ENCODE peak calls at places on chromosomes 6 and 20, in six cellular contexts. One of them, this sample, is unnamed.

GRCh38 chr20:45933231-45934045 is 1.0 kb upstream of the PCIF1 start:
- DNase-seq in A549: peak
- DNase-seq in HepG2: peak
- DNase-seq in body of pancreas: peak
- DNase-seq in testis: peak
- DNase-seq in IMR-90: peak
- DNase-seq in this sample: peak

GRCh38 chr20:18304618-18305017 is 16.3 kb downstream of the ZNF133 start:
- DNase-seq in A549: peak
- DNase-seq in HepG2: no peak
- DNase-seq in body of pancreas: no peak
- DNase-seq in testis: no peak
- DNase-seq in IMR-90: no peak
- DNase-seq in this sample: no peak

GRCh38 chr6:45445749-45446454 is 68.2 kb upstream of the SUPT3H start:
- DNase-seq in A549: peak
- DNase-seq in HepG2: peak
- DNase-seq in body of pancreas: peak
- DNase-seq in testis: peak
- DNase-seq in IMR-90: peak
- DNase-seq in this sample: peak

GRCh38 chr6:127216821-127217789 is 49.6 kb upstream of the RNF146 start:
- DNase-seq in A549: no peak
- DNase-seq in HepG2: no peak
- DNase-seq in body of pancreas: no peak
- DNase-seq in testis: no peak
- DNase-seq in IMR-90: no peak
- DNase-seq in this sample: no peak

GRCh38 chr6:148438593-148438992 is 96.0 kb downstream of the SASH1 start:
- DNase-seq in A549: no peak
- DNase-seq in HepG2: no peak
- DNase-seq in body of pancreas: no peak
- DNase-seq in testis: no peak
- DNase-seq in IMR-90: peak
- DNase-seq in this sample: no peak

GRCh38 chr6:35402136-35402855 is 49.8 kb upstream of the FANCE start:
- DNase-seq in A549: no peak
- DNase-seq in HepG2: peak
- DNase-seq in body of pancreas: peak
- DNase-seq in testis: no peak
- DNase-seq in IMR-90: no peak
- DNase-seq in this sample: no peak

GRCh38 chr6:137863126-137863996 is 3.7 kb upstream of the TNFAIP3 start:
- DNase-seq in A549: no peak
- DNase-seq in HepG2: peak
- DNase-seq in body of pancreas: no peak
- DNase-seq in testis: no peak
- DNase-seq in IMR-90: peak
- DNase-seq in this sample: peak

GRCh38 chr6:10713962-10714361 is 8.9 kb upstream of the TMEM14C start:
- DNase-seq in A549: no peak
- DNase-seq in HepG2: no peak
- DNase-seq in body of pancreas: no peak
- DNase-seq in testis: no peak
- DNase-seq in IMR-90: no peak
- DNase-seq in this sample: no peak

GRCh38 chr20:58870293-58871014 is 17.9 kb downstream of the GNAS start:
- DNase-seq in A549: peak
- DNase-seq in HepG2: peak
- DNase-seq in body of pancreas: peak
- DNase-seq in testis: peak
- DNase-seq in IMR-90: peak
- DNase-seq in this sample: peak

GRCh38 chr6:6657085-6657819 is 68.7 kb downstream of the LY86 start:
- DNase-seq in A549: no peak
- DNase-seq in HepG2: no peak
- DNase-seq in body of pancreas: no peak
- DNase-seq in testis: peak
- DNase-seq in IMR-90: no peak
- DNase-seq in this sample: peak

GRCh38 chr20:63791497-63792156 is 39.4 kb downstream of the ZBTB46 start:
- DNase-seq in A549: no peak
- DNase-seq in HepG2: no peak
- DNase-seq in body of pancreas: no peak
- DNase-seq in testis: peak
- DNase-seq in IMR-90: no peak
- DNase-seq in this sample: no peak

GRCh38 chr6:160454303-160454702 is 106.1 kb downstream of the SLC22A3 start:
- DNase-seq in A549: no peak
- DNase-seq in HepG2: peak
- DNase-seq in body of pancreas: no peak
- DNase-seq in testis: no peak
- DNase-seq in IMR-90: no peak
- DNase-seq in this sample: no peak

GRCh38 chr6:38909020-38909730 is 139.4 kb upstream of the GLP1R start:
- DNase-seq in A549: no peak
- DNase-seq in HepG2: peak
- DNase-seq in body of pancreas: peak
- DNase-seq in testis: no peak
- DNase-seq in IMR-90: no peak
- DNase-seq in this sample: no peak

GRCh38 chr20:63176448-63177133 is 39.3 kb downstream of the YTHDF1 start:
- DNase-seq in A549: no peak
- DNase-seq in HepG2: no peak
- DNase-seq in body of pancreas: no peak
- DNase-seq in testis: no peak
- DNase-seq in IMR-90: no peak
- DNase-seq in this sample: no peak

GRCh38 chr6:144219056-144219685 is 66.0 kb upstream of the UTRN start:
- DNase-seq in A549: peak
- DNase-seq in HepG2: peak
- DNase-seq in body of pancreas: no peak
- DNase-seq in testis: no peak
- DNase-seq in IMR-90: peak
- DNase-seq in this sample: peak

GRCh38 chr6:17505062-17505476 is 95.0 kb upstream of the FAM8A1 start:
- DNase-seq in A549: peak
- DNase-seq in HepG2: peak
- DNase-seq in body of pancreas: no peak
- DNase-seq in testis: no peak
- DNase-seq in IMR-90: peak
- DNase-seq in this sample: peak

GRCh38 chr6:42007753-42008528 is 42.4 kb upstream of the TAF8 start:
- DNase-seq in A549: no peak
- DNase-seq in HepG2: no peak
- DNase-seq in body of pancreas: no peak
- DNase-seq in testis: no peak
- DNase-seq in IMR-90: no peak
- DNase-seq in this sample: no peak

GRCh38 chr20:8912731-8913130 is 156.2 kb upstream of the PLCB4 start:
- DNase-seq in A549: no peak
- DNase-seq in HepG2: no peak
- DNase-seq in body of pancreas: no peak
- DNase-seq in testis: no peak
- DNase-seq in IMR-90: no peak
- DNase-seq in this sample: no peak

GRCh38 chr6:82712826-82713225 is 349.2 kb downstream of the TPBG start:
- DNase-seq in A549: no peak
- DNase-seq in HepG2: no peak
- DNase-seq in body of pancreas: no peak
- DNase-seq in testis: no peak
- DNase-seq in IMR-90: no peak
- DNase-seq in this sample: peak

GRCh38 chr20:48921883-48922867 is 664 bp downstream of the ARFGEF2 start:
- DNase-seq in A549: peak
- DNase-seq in HepG2: peak
- DNase-seq in body of pancreas: peak
- DNase-seq in testis: peak
- DNase-seq in IMR-90: peak
- DNase-seq in this sample: peak

GRCh38 chr6:34586327-34587040 is 30.4 kb upstream of the SPDEF start:
- DNase-seq in A549: no peak
- DNase-seq in HepG2: no peak
- DNase-seq in body of pancreas: no peak
- DNase-seq in testis: no peak
- DNase-seq in IMR-90: no peak
- DNase-seq in this sample: no peak

GRCh38 chr6:31822038-31822821 is 5.3 kb upstream of the HSPA1B start:
- DNase-seq in A549: peak
- DNase-seq in HepG2: peak
- DNase-seq in body of pancreas: peak
- DNase-seq in testis: peak
- DNase-seq in IMR-90: peak
- DNase-seq in this sample: peak
- TF ChIP-seq POLR2A in A549: peak
- TF ChIP-seq POLR2A in HepG2: no peak
- TF ChIP-seq POLR2A in body of pancreas: peak
- TF ChIP-seq POLR2A in testis: peak
- TF ChIP-seq POLR2A in IMR-90: peak
- TF ChIP-seq POLR2A in this sample: peak

DNA sequence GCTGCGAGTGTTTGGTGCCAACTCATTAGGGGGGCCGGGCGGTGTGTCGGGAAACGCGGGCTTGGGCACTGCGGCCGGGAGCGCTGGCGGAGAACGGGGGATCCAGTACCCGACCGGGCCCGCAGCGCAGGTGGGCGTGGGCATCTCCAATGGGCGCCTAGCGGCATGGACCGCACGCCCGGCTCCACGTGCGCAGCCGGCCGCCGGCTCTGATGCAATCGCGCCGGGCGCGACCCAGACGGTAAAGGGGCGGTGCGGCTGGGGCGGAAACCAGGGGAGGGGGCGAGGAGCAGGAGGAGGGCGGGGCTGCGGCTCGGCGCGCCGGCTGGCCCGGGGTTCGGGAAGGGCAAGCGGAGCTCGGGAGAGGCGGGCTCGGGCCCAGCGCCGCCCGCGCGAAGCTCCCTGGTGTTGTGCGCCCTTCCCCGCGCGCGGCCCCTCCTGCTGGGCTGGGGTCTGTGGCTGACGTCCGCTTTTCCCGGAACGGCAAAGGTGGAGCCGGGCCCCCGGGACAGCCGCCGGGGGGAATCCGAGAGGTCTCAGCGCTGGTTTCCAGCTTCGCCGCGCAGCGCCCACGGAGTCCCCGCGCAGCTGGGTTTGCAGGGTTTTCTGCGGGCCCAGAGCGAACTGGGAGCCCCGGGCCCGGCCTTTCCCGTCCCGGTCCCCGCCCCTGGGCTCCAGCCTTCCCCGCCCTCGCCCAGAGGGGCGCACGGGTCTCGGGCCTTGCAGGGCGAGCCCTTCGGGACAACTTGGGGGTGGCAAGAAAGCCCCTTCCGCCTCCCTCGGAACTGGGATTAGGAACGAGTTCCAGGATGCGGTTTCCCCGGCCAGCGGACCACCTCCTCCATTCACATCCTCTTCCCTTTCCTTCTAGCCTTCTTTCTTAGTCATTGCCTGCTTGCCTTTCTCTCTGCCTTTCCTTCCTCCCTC is 908 bp downstream of the MTHFD1L start:
- DNase-seq in A549: peak
- DNase-seq in HepG2: peak
- DNase-seq in body of pancreas: peak
- DNase-seq in testis: peak
- DNase-seq in IMR-90: peak
- DNase-seq in this sample: peak
- TF ChIP-seq POLR2A in A549: peak
- TF ChIP-seq POLR2A in HepG2: peak
- TF ChIP-seq POLR2A in body of pancreas: peak
- TF ChIP-seq POLR2A in testis: peak
- TF ChIP-seq POLR2A in IMR-90: peak
- TF ChIP-seq POLR2A in this sample: no peak

GRCh38 chr20:32753731-32754130 is 8.5 kb upstream of the DNMT3B start:
- DNase-seq in A549: no peak
- DNase-seq in HepG2: no peak
- DNase-seq in body of pancreas: no peak
- DNase-seq in testis: no peak
- DNase-seq in IMR-90: peak
- DNase-seq in this sample: no peak
- TF ChIP-seq POLR2A in A549: no peak
- TF ChIP-seq POLR2A in HepG2: no peak
- TF ChIP-seq POLR2A in body of pancreas: no peak
- TF ChIP-seq POLR2A in testis: no peak
- TF ChIP-seq POLR2A in IMR-90: no peak
- TF ChIP-seq POLR2A in this sample: no peak

DNA sequence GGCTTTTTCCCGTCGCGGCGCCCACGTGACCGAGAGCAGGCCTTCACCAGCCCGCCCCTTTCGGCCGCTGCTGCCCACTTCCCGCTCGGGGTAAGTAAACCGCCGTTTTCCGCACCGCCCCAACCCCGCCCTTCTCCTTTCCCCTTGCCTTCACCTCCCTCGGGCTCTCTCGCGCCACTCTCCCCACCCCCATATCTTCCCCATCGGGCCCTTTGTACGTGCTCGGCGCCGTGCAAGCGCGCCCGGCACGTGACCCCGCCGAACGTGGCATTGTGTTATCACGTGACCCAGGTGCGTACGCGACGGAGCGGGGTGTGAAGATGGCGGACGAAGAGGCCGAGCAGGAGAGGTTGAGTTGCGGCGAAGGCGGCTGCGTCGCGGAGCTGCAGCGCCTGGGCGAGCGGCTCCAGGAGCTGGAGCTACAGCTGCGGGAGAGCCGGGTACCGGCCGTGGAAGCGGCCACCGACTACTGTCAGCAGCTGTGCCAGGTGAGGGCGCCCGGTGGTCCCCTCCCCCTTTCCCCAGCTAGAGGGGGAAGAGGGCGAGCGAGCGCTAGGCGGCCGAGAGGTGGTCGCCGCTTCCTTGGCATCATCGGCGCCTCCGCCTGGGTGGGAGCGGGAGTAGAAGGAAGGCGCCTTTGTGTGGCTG is at the start of gene ZNF292:
- DNase-seq in A549: peak
- DNase-seq in HepG2: peak
- DNase-seq in body of pancreas: peak
- DNase-seq in testis: peak
- DNase-seq in IMR-90: peak
- DNase-seq in this sample: peak
- TF ChIP-seq POLR2A in A549: peak
- TF ChIP-seq POLR2A in HepG2: peak
- TF ChIP-seq POLR2A in body of pancreas: peak
- TF ChIP-seq POLR2A in testis: peak
- TF ChIP-seq POLR2A in IMR-90: peak
- TF ChIP-seq POLR2A in this sample: peak